ENCODE peak calls at places on chromosomes 11 and 22, in six cellular contexts. S is Daoy, C is amniotic stem cell, A is coronary artery, V is DMS153, U is stomach. D is an unnamed sample.

GRCh38 chr11:36116161-36116560 is 172.3 kb downstream of the LDLRAD3 start:
- DNase-seq in V (no peak), C (no peak), A (no peak), S (no peak), U (no peak), D (no peak)

GRCh38 chr11:106624377-106624776 is 393.9 kb downstream of the GUCY1A2 start:
- DNase-seq in S (no peak), U (no peak), V (no peak), A (no peak), C (no peak), D (no peak)

GRCh38 chr11:92976681-92977080 is 7.2 kb downstream of the MTNR1B start:
- DNase-seq in S (no peak), C (no peak), U (no peak), A (no peak), V (no peak), D (no peak)

GRCh38 chr11:133937468-133937867 is 19.3 kb downstream of the IGSF9B start:
- DNase-seq in S (no peak), A (no peak), V (no peak), C (no peak), U (no peak), D (no peak)

GRCh38 chr11:63445720-63446119 is 45.2 kb downstream of the PLAAT5 start:
- DNase-seq in U (no peak), C (no peak), V (no peak), S (no peak), A (no peak), D (peak; percentile 67)

GRCh38 chr11:66856496-66857233 is at the start of gene LRFN4:
- DNase-seq in C (no peak), U (peak; percentile 61), V (no peak), A (no peak), S (peak; percentile 72), D (peak; percentile 77)

GRCh38 chr11:8905528-8906165 is 5.3 kb upstream of the AKIP1 start:
- DNase-seq in A (no peak), U (no peak), C (peak; percentile 63), V (no peak), S (peak; percentile 64), D (peak; percentile 96)

GRCh38 chr11:112113539-112114457 is 27.1 kb downstream of the SDHD start:
- DNase-seq in C (peak; percentile 37), V (peak; percentile 65), A (no peak), U (no peak), S (peak; percentile 45), D (peak; percentile 80)

GRCh38 chr11:28559497-28559896 is 451.3 kb downstream of the METTL15 start:
- DNase-seq in C (no peak), U (no peak), V (no peak), A (no peak), S (peak; percentile 37), D (no peak)

GRCh38 chr11:74739546-74740270 is 8.5 kb upstream of the CHRDL2 start:
- DNase-seq in V (no peak), U (peak; percentile 57), A (no peak), C (peak; percentile 26), S (peak; percentile 54), D (peak; percentile 85)

GRCh38 chr11:65366340-65366773 is 11.8 kb downstream of the TIGD3 start:
- DNase-seq in S (peak; percentile 73), U (no peak), V (peak; percentile 80), A (no peak), C (peak; percentile 63), D (peak; percentile 90)

GRCh38 chr11:129733981-129734380 is 81.7 kb upstream of the TMEM45B start:
- DNase-seq in U (no peak), S (no peak), A (no peak), C (no peak), V (no peak), D (no peak)

GRCh38 chr11:60378359-60378758 is at the start of gene MS4A7:
- DNase-seq in S (no peak), U (no peak), C (no peak), A (no peak), V (no peak), D (no peak)

GRCh38 chr11:79864882-79865281 is 424.1 kb upstream of the TENM4 start:
- DNase-seq in S (peak; percentile 4), C (no peak), V (peak; percentile 65), U (peak; percentile 60), A (no peak), D (no peak)

GRCh38 chr11:119880143-119880542 is 151.1 kb upstream of the NECTIN1 start:
- DNase-seq in A (no peak), S (no peak), C (no peak), U (peak; percentile 34), V (no peak), D (no peak)

GRCh38 chr11:15176646-15177163 is 62.0 kb downstream of the INSC start:
- DNase-seq in V (no peak), U (no peak), A (no peak), C (no peak), S (no peak), D (no peak)

GRCh38 chr11:35109827-35110226 is 29.1 kb upstream of the CD44 start:
- DNase-seq in C (no peak), V (no peak), S (no peak), U (no peak), A (no peak), D (no peak)

GRCh38 chr11:95283653-95284052 is 52.7 kb upstream of the SESN3 start:
- DNase-seq in V (no peak), S (peak; percentile 11), U (no peak), C (no peak), A (no peak), D (peak; percentile 78)

GRCh38 chr11:65576867-65577755 is 1.3 kb downstream of the EHBP1L1 start:
- DNase-seq in A (peak; percentile 93), V (no peak), C (no peak), U (peak; percentile 78), S (peak; percentile 95), D (peak; percentile 93)

GRCh38 chr11:105553015-105553414 is 56.9 kb upstream of the GRIA4 start:
- DNase-seq in C (no peak), A (no peak), V (no peak), S (no peak), U (no peak), D (no peak)

GRCh38 chr11:61611309-61611708 is 30.4 kb upstream of the SYT7 start:
- DNase-seq in A (no peak), C (no peak), V (no peak), U (no peak), S (no peak), D (no peak)

GRCh38 chr11:56611174-56611573 is 3.5 kb downstream of the OR5M1 start:
- DNase-seq in A (no peak), C (no peak), U (no peak), V (no peak), S (no peak), D (no peak)

GRCh38 chr11:44621140-44621681 is 55.7 kb downstream of the CD82 start:
- DNase-seq in V (no peak), C (peak; percentile 36), S (peak; percentile 69), U (peak; percentile 70), A (peak; percentile 77), D (peak; percentile 75)

GRCh38 chr22:41524809-41525449 is 19.3 kb downstream of the POLR3H start:
- DNase-seq in V (no peak), A (no peak), C (no peak), U (peak; percentile 31), S (no peak), D (no peak)

GRCh38 chr11:15150507-15150906 is 35.8 kb downstream of the INSC start:
- DNase-seq in V (no peak), A (no peak), C (no peak), U (no peak), S (no peak), D (no peak)

GRCh38 chr22:25845985-25846745 is 104.2 kb downstream of the MYO18B start:
- DNase-seq in A (peak; percentile 43), U (no peak), S (peak; percentile 75), V (no peak), C (no peak), D (peak; percentile 17)

GRCh38 chr11:101446238-101446637 is 137.6 kb downstream of the TRPC6 start:
- DNase-seq in C (no peak), A (no peak), V (no peak), U (no peak), S (no peak), D (peak; percentile 86)

D was measured in GM23248.